ENCODE peak calls at places on chromosome 22, in five cellular contexts. T, G, W, B and K are unnamed samples. For H3K36me3, the result is how much of the 10 kb centered on the place peaks cover.

GRCh38 chr22:25019427-25020184 is 67.1 kb downstream of the KIAA1671 start:
- DNase-seq in T (no peak), G (no peak), W (no peak), B (no peak), K (no peak)

GRCh38 chr22:38981005-38981658 is 1.0 kb upstream of the APOBEC3B start:
- DNase-seq in T (no peak), G (no peak), W (peak), B (no peak), K (no peak)

GRCh38 chr22:49207008-49207775 is 620.5 kb downstream of the BRD1 start:
- DNase-seq in T (no peak), G (no peak), W (no peak), B (no peak), K (no peak)

GRCh38 chr22:27397948-27398330 is 403.6 kb downstream of the MN1 start:
- DNase-seq in T (peak), G (no peak), W (no peak), B (no peak), K (no peak)

GRCh38 chr22:28909375-28909774 is 26.0 kb downstream of the ZNRF3 start:
- DNase-seq in T (no peak), G (no peak), W (no peak), B (no peak), K (no peak)

GRCh38 chr22:48663297-48663696 is 1164.4 kb downstream of the BRD1 start:
- DNase-seq in T (no peak), G (no peak), W (no peak), B (no peak), K (no peak)

GRCh38 chr22:37237371-37238268 is 6.4 kb downstream of the RAC2 start:
- DNase-seq in T (no peak), G (no peak), W (no peak), B (no peak), K (no peak)

GRCh38 chr22:50267591-50268390 is 2.4 kb downstream of the MAPK11 start:
- DNase-seq in T (peak), G (no peak), W (no peak), B (no peak), K (no peak)

GRCh38 chr22:24510694-24511625 is 15.8 kb downstream of the UPB1 start:
- DNase-seq in T (no peak), G (no peak), W (no peak), B (no peak), K (no peak)

GRCh38 chr22:50016988-50017700 is 4.6 kb upstream of the IL17REL start:
- DNase-seq in T (no peak), G (no peak), W (no peak), B (no peak), K (no peak)

GRCh38 chr22:48887394-48888332 is 940.0 kb downstream of the BRD1 start:
- DNase-seq in T (no peak), G (no peak), W (no peak), B (no peak), K (no peak)

GRCh38 chr22:37485006-37485713 is 1.0 kb downstream of the MFNG start:
- DNase-seq in T (peak), G (no peak), W (no peak), B (no peak), K (no peak)

GRCh38 chr22:17864398-17865182 is 90.3 kb upstream of the BID start:
- DNase-seq in T (no peak), G (no peak), W (no peak), B (no peak), K (no peak)
- H3K36me3 ChIP-seq in T (under half), G (half or more), W (under half), B (under half), K (under half)

GRCh38 chr22:31882971-31883370 is 61.4 kb upstream of the YWHAH start:
- DNase-seq in T (no peak), G (no peak), W (no peak), B (no peak), K (no peak)
- H3K36me3 ChIP-seq in T (under half), G (half or more), W (under half), B (under half), K (under half)

GRCh38 chr22:43990044-43990443 is 34.1 kb upstream of the PARVB start:
- DNase-seq in T (no peak), G (no peak), W (no peak), B (no peak), K (no peak)
- H3K36me3 ChIP-seq in T (under half), G (half or more), W (under half), B (under half), K (under half)

DNA sequence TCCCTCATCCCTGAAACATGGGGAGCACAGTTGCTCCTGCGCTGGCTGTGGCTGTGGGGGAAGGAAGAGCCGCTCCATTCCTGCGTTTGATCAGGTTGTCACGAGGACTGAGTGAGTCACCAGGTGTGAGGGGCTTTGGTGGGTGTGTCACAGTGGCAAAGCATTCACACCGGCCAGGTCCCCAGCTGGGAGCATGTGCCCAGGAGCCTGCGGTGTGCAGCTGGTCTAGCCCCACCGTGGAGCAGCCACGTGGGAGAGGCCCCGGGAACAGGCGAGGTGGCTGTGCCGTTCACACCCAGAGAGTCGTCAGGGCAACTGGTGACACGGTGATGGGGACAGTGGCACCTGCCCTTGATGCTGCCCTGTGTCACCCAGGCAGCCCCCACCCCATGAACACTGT is 47.6 kb upstream of the PPARA start:
- DNase-seq in T (no peak), G (no peak), W (no peak), B (no peak), K (no peak)
- H3K36me3 ChIP-seq in T (under half), G (half or more), W (under half), B (under half), K (under half)

DNA sequence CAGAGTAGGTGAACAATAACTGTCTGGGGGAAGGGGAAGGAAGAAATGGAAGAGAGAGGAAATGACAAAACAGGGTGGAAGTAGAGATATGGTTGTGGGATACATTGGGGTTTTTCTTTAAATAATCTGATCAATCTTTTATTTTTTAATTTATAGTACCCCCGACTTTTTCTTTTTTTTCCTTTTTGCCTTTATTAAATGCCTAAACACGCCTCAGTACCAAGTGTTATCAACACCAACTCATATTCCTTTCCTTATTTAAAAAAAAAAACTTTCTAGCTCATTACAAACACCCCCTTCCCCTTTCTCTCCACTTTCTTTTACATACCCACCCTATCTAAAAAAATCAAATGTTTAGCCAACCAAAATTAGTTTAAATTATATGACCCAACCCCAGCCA is 21.1 kb downstream of the SERPIND1 start:
- DNase-seq in T (no peak), G (no peak), W (no peak), B (no peak), K (no peak)
- H3K36me3 ChIP-seq in T (under half), G (half or more), W (under half), B (half or more), K (under half)

DNA sequence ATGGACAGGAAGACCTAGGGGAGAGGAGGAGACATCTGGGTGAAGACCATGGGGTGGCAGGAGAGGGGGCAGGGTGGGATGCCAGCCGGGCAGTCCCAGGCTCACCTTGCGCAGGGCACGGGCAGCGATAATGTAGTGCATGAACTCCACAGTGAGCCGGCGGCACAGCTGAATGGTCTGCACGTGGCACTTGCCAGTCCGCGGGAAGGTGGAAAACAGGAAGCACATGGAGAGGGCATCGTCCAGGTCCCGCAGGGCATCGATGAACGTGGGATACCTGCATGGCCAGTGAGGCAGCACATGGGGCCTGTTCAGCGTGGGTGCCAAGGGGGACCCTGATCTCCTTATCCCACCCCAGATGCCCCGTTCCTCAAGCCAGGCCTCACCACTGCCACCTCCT is 7.3 kb downstream of the PES1 start:
- DNase-seq in T (no peak), G (no peak), W (no peak), B (no peak), K (no peak)
- H3K36me3 ChIP-seq in T (under half), G (half or more), W (under half), B (half or more), K (under half)

DNA sequence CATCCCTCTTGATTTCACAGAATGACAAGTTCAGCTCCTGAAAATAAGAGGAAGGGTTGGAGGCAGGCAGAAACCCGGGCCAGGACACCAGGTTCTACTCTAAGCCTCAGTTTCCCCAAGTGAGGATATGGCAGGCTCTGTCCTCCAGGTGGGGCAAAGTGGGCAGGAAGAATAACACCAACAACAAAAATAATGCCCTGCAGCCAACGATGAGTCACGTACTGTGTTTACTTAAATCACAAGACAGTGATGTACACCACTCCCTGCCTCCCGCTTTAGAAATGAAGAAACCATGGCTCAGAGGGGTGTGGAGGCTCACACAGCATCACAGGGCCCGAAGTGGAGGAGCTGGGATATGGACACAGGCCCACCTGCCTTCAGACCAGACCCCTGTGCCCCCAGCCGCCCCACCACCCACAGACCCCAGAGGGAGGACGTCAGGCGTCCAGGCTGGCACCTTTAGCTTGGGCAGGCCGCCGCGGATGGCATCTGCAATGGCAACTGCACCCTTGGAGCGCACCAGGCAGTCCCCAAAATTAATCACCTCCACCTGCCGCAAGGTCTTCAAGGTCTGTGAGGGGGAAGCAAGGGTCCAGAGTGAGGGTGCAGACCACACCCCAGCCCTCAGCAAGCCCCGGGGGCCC is 15.6 kb upstream of the CHADL start:
- DNase-seq in T (no peak), G (no peak), W (peak), B (no peak), K (peak)
- H3K36me3 ChIP-seq in T (under half), G (half or more), W (under half), B (half or more), K (under half)

GRCh38 chr22:46300491-46300890 is 3.8 kb downstream of the GTSE1 start:
- DNase-seq in T (no peak), G (no peak), W (no peak), B (no peak), K (no peak)
- H3K36me3 ChIP-seq in T (under half), G (under half), W (under half), B (under half), K (under half)

GRCh38 chr22:21964918-21965484 is 12.4 kb upstream of the PPM1F start:
- DNase-seq in T (no peak), G (no peak), W (no peak), B (no peak), K (no peak)
- H3K36me3 ChIP-seq in T (under half), G (half or more), W (under half), B (half or more), K (under half)